ENCODE peak calls at places on chromosomes 1 and 21, in eight cellular contexts. H is heart left ventricle, V is ascending aorta, X is lower leg skin, A is A673, D is brain microvascular endothelial cell, O is AG04450, W is stomach. F is an unnamed sample.

GRCh38 chr1:72140222-72140621 is 142.1 kb downstream of the NEGR1 start:
- DNase-seq in H (no peak), V (no peak), X (no peak), A (no peak), D (peak), O (no peak), W (no peak), F (no peak)

GRCh38 chr1:185373813-185374524 is 56.9 kb upstream of the IVNS1ABP start:
- DNase-seq in H (no peak), V (no peak), X (no peak), A (no peak), D (peak), O (no peak), W (no peak), F (peak)

GRCh38 chr21:44849616-44850130 is 23.8 kb downstream of the PTTG1IP start:
- DNase-seq in H (no peak), V (no peak), X (no peak), A (no peak), D (no peak), O (no peak), W (no peak), F (no peak)

GRCh38 chr1:79815115-79815514 is 808.6 kb upstream of the ADGRL4 start:
- DNase-seq in H (no peak), V (no peak), X (no peak), A (no peak), D (no peak), O (no peak), W (no peak), F (no peak)

GRCh38 chr1:174242856-174243255 is 83.5 kb downstream of the RABGAP1L start:
- DNase-seq in H (no peak), V (no peak), X (no peak), A (no peak), D (no peak), O (no peak), W (no peak), F (no peak)

GRCh38 chr1:158930504-158930903 is 848 bp upstream of the PYHIN1 start:
- DNase-seq in H (no peak), V (no peak), X (no peak), A (no peak), D (no peak), O (no peak), W (no peak), F (no peak)

GRCh38 chr1:188719735-188720134 is 1757.9 kb downstream of the BRINP3 start:
- DNase-seq in H (no peak), V (no peak), X (no peak), A (no peak), D (no peak), O (no peak), W (no peak), F (no peak)

GRCh38 chr1:24849653-24850295 is 80.3 kb downstream of the RUNX3 start:
- DNase-seq in H (no peak), V (no peak), X (no peak), A (peak), D (no peak), O (no peak), W (peak), F (no peak)

GRCh38 chr1:118396824-118397530 is 211.9 kb upstream of the SPAG17 start:
- DNase-seq in H (no peak), V (no peak), X (peak), A (no peak), D (no peak), O (no peak), W (no peak), F (no peak)

GRCh38 chr1:185352067-185352466 is 35.0 kb upstream of the IVNS1ABP start:
- DNase-seq in H (no peak), V (no peak), X (no peak), A (peak), D (peak), O (no peak), W (no peak), F (peak)

GRCh38 chr1:31857863-31858262 is 42.0 kb upstream of the SPOCD1 start:
- DNase-seq in H (no peak), V (no peak), X (no peak), A (no peak), D (no peak), O (no peak), W (no peak), F (no peak)

GRCh38 chr1:59972216-59972924 is 45.8 kb upstream of the CYP2J2 start:
- DNase-seq in H (no peak), V (no peak), X (no peak), A (no peak), D (no peak), O (no peak), W (no peak), F (peak)

GRCh38 chr1:212235848-212236247 is 49.4 kb upstream of the PPP2R5A start:
- DNase-seq in H (no peak), V (no peak), X (no peak), A (no peak), D (no peak), O (no peak), W (no peak), F (no peak)

GRCh38 chr21:42794551-42794950 is 84.8 kb downstream of the WDR4 start:
- DNase-seq in H (no peak), V (no peak), X (no peak), A (no peak), D (no peak), O (no peak), W (no peak), F (no peak)

GRCh38 chr1:153288634-153289275 is 24.0 kb downstream of the PGLYRP3 start:
- DNase-seq in H (no peak), V (no peak), X (peak), A (peak), D (no peak), O (no peak), W (no peak), F (no peak)

GRCh38 chr1:210233495-210234253 is 1.1 kb downstream of the SERTAD4 start:
- DNase-seq in H (peak), V (no peak), X (no peak), A (peak), D (peak), O (no peak), W (peak), F (peak)

GRCh38 chr1:167524651-167525050 is 6.3 kb upstream of the CD247 start:
- DNase-seq in H (no peak), V (no peak), X (no peak), A (no peak), D (no peak), O (no peak), W (no peak), F (no peak)

GRCh38 chr21:39788383-39788782 is 43.4 kb downstream of the IGSF5 start:
- DNase-seq in H (peak), V (no peak), X (peak), A (peak), D (peak), O (no peak), W (peak), F (peak)

DNA sequence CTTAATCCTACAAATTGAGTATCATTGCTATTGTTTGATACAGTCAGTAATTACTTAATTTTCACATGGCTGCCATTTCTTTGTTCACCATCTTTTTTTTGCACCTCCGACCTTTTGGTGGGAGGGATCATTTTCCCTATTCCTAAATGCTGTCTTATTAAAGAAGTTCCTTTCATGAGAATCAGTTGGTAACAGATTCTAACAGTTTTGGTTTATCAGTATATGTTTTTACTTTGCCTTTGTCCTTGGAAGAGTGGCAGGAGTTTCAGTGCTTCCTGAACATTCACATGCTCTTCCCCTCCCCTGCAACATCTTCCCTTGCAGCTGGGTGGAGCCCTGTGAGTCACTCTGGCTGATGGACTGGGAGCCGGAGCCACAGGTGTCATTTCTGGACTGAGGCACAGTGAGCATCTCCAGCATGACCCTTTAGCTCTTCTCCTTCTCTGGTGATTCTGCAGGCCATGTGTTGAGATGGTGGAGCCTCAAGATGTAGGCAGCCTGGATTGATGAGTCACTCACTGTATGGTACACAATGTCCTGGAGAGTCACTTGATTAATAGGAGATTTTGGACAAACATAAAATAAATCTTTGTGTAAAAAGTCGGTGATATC is 217.7 kb downstream of the URB2 start:
- DNase-seq in H (peak), V (no peak), X (peak), A (peak), D (peak), O (no peak), W (no peak), F (peak)
- TF ChIP-seq CTCF in H (peak), V (no peak), X (no peak), A (peak), D (peak), O (no peak), W (no peak), F (peak)

GRCh38 chr1:154859786-154860153 is 10.3 kb downstream of the KCNN3 start:
- DNase-seq in H (no peak), V (no peak), X (no peak), A (no peak), D (no peak), O (no peak), W (no peak), F (no peak)
- H3K4me3 ChIP-seq in H (no peak), V (no peak), X (no peak), A (no peak), D (no peak), O (no peak), W (no peak), F (no peak)

DNA sequence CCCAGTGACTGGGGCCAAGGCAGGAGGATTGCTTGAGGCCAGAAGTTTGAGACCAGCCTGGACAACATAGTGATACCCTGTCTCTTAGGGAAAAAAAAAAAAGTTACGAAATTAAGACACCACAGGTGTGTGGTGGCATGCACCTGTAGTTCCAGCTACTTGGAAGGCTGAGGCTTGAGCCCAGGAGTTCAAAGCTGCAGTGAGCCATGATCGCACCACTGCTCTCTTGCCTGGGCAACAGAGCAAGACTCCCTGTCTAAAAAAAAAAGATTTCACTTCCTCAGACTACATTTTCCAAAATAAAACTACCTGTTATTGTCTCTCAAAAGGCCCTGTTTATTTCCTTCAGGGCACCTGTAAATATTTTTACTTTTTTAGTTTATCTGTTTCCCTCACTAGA is 4.7 kb upstream of the STK40 start:
- DNase-seq in H (no peak), V (no peak), X (no peak), A (no peak), D (no peak), O (no peak), W (no peak), F (no peak)
- TF ChIP-seq CTCF in H (no peak), V (no peak), X (no peak), A (no peak), D (no peak), O (no peak), W (no peak), F (no peak)

DNA sequence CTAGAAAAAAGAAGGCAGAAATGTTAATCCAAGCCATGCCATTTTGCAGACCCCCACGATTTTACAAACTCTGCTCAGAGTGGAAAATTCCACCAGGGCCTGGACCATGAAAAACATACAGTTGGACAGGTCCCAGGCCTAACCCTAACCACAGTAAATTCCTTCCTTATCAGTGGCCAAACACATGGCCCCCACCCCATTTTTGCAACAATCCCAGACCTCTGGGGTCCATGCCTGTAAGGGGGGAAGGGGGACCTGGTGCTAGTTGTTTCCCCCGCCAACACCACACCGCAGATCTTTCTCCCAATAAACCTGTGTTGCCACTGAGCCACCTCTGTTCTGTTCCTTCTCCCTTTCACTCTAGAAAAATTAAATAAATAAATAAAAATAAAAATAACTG is 1352.7 kb downstream of the AMY1C start:
- DNase-seq in H (no peak), V (no peak), X (no peak), A (no peak), D (no peak), O (no peak), W (no peak), F (no peak)
- H3K4me3 ChIP-seq in H (no peak), V (no peak), X (no peak), A (no peak), D (no peak), O (no peak), W (no peak), F (no peak)